ENCODE peak calls at places on chromosomes 3 and 15, in six cellular contexts. J is uterus, L is IMR-90, S is astrocyte, P is transverse colon, G is neural progenitor cell. K is an unnamed sample.

GRCh38 chr15:38176155-38176554 is 76.5 kb upstream of the SPRED1 start:
- DNase-seq in J (no peak), L (peak), S (peak), P (no peak), G (no peak), K (no peak)

GRCh38 chr3:59212128-59212764 is 162.4 kb upstream of the CFAP20DC start:
- DNase-seq in J (no peak), L (peak), S (peak), P (no peak), G (peak), K (peak)

GRCh38 chr3:149816986-149817385 is 4.0 kb downstream of the RNF13 start:
- DNase-seq in J (no peak), L (peak), S (no peak), P (no peak), G (no peak), K (no peak)

GRCh38 chr3:34365766-34366165 is 567.3 kb downstream of the PDCD6IP start:
- DNase-seq in J (no peak), L (no peak), S (no peak), P (no peak), G (no peak), K (no peak)

GRCh38 chr15:79956354-79956939 is 14.5 kb downstream of the BCL2A1 start:
- DNase-seq in J (no peak), L (no peak), S (no peak), P (no peak), G (no peak), K (no peak)

GRCh38 chr3:186067360-186068242 is 41.3 kb downstream of the ETV5 start:
- DNase-seq in J (no peak), L (no peak), S (no peak), P (no peak), G (no peak), K (no peak)

GRCh38 chr15:84819291-84819768 is 2.2 kb downstream of the ALPK3 start:
- DNase-seq in J (no peak), L (no peak), S (no peak), P (no peak), G (peak), K (no peak)

GRCh38 chr3:39473452-39474125 is 6.1 kb downstream of the MOBP start:
- DNase-seq in J (no peak), L (no peak), S (no peak), P (no peak), G (no peak), K (no peak)

GRCh38 chr3:95123104-95123503 is 1060.2 kb downstream of the NSUN3 start:
- DNase-seq in J (no peak), L (no peak), S (no peak), P (no peak), G (no peak), K (no peak)

GRCh38 chr3:170707899-170708298 is 122.0 kb upstream of the SLC7A14 start:
- DNase-seq in J (no peak), L (no peak), S (no peak), P (no peak), G (no peak), K (no peak)

GRCh38 chr3:55467099-55467498 is 20.0 kb downstream of the WNT5A start:
- DNase-seq in J (no peak), L (peak), S (peak), P (no peak), G (no peak), K (no peak)

GRCh38 chr15:98401029-98401428 is 247.3 kb upstream of the IGF1R start:
- DNase-seq in J (peak), L (no peak), S (no peak), P (no peak), G (no peak), K (no peak)

GRCh38 chr3:13772885-13773745 is 106.8 kb downstream of the WNT7A start:
- DNase-seq in J (no peak), L (no peak), S (no peak), P (no peak), G (no peak), K (no peak)

GRCh38 chr15:40498891-40499290 is 28.1 kb downstream of the CHST14 start:
- DNase-seq in J (no peak), L (no peak), S (no peak), P (no peak), G (no peak), K (no peak)

GRCh38 chr3:49471856-49472495 is 1.9 kb downstream of the DAG1 start:
- DNase-seq in J (no peak), L (no peak), S (no peak), P (no peak), G (no peak), K (no peak)

GRCh38 chr15:92611995-92612745 is 43.4 kb downstream of the FAM174B start:
- DNase-seq in J (no peak), L (no peak), S (no peak), P (no peak), G (no peak), K (no peak)

GRCh38 chr3:152302521-152303021 is 33.8 kb downstream of the MBNL1 start:
- DNase-seq in J (peak), L (peak), S (peak), P (peak), G (no peak), K (no peak)

GRCh38 chr15:51536965-51537574 is 85.5 kb downstream of the DMXL2 start:
- DNase-seq in J (no peak), L (peak), S (no peak), P (no peak), G (peak), K (no peak)

GRCh38 chr3:98532709-98533571 is 1.2 kb downstream of the GPR15 start:
- DNase-seq in J (no peak), L (no peak), S (no peak), P (no peak), G (no peak), K (no peak)

GRCh38 chr3:101938262-101938847 is 89.0 kb downstream of the NFKBIZ start:
- DNase-seq in J (no peak), L (no peak), S (no peak), P (no peak), G (no peak), K (no peak)

GRCh38 chr3:65833761-65834505 is 204.8 kb downstream of the MAGI1 start:
- DNase-seq in J (no peak), L (peak), S (peak), P (no peak), G (no peak), K (no peak)

GRCh38 chr3:46931631-46932441 is 44.7 kb downstream of the CCDC12 start:
- DNase-seq in J (no peak), L (peak), S (no peak), P (peak), G (no peak), K (no peak)

GRCh38 chr15:57792729-57793449 is 86.4 kb downstream of the POLR2M start:
- DNase-seq in J (no peak), L (no peak), S (no peak), P (peak), G (peak), K (no peak)

GRCh38 chr15:56568466-56569167 is 103.7 kb upstream of the MNS1 start:
- DNase-seq in J (no peak), L (no peak), S (no peak), P (no peak), G (no peak), K (no peak)

GRCh38 chr3:72818092-72818721 is 30.0 kb downstream of the SHQ1 start:
- DNase-seq in J (no peak), L (peak), S (no peak), P (no peak), G (peak), K (peak)

GRCh38 chr3:47836986-47837385 is 34.0 kb downstream of the DHX30 start:
- DNase-seq in J (no peak), L (no peak), S (no peak), P (no peak), G (no peak), K (no peak)

GRCh38 chr3:150495563-150496168 is 50.6 kb downstream of the SERP1 start:
- DNase-seq in J (no peak), L (peak), S (peak), P (no peak), G (peak), K (no peak)

GRCh38 chr15:45333550-45333949 is 44.8 kb downstream of the GATM start:
- DNase-seq in J (peak), L (peak), S (peak), P (peak), G (no peak), K (no peak)

DNA sequence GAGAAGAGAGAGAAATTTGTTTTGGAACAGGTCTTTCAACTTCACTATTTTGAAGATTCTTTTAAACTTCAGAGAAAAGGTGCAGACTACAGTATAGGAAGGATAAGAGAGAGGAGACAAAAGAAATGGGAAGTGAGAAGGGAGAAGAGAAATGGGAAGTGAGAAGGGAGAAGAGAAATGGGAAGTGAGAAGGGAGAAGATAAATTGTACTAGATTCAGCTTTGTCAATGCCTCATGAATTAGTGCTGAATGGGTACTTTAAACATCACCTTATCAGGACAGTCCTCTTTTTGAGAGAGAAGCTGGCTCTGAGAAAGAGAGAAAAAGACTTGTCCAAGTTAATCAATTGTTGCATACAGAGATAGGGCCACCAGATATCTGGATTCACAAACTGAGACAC is 963 bp downstream of the P3H2 start:
- DNase-seq in J (no peak), L (no peak), S (no peak), P (no peak), G (no peak), K (no peak)
- H3K4me3 ChIP-seq in J (peak), L (peak), S (peak), P (peak), G (peak), K (peak)

GRCh38 chr3:110614181-110614580 is 457.4 kb upstream of the NECTIN3 start:
- DNase-seq in J (no peak), L (no peak), S (no peak), P (no peak), G (no peak), K (no peak)
- H3K4me3 ChIP-seq in J (no peak), L (no peak), S (no peak), P (no peak), G (no peak), K (no peak)

DNA sequence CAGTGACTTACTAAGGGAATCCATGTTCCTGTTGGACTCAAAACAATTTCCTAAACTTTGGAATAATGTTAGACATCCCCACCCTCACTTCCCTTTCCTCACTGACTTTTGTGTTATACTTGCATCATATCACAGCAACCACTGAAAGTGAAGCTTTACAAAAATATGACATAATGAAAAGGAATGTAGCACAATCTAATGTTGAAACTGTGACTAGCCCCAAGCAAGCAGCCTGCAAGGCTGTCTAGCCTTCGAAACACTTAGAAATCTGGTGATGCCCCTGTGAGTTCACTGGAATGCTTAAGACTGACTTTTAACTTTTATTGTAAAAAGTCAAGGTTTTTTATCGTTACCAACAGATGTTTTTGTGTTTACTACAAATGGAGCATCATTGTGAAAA is 203.7 kb upstream of the ZNF385D start:
- DNase-seq in J (no peak), L (peak), S (peak), P (no peak), G (no peak), K (no peak)
- H3K4me3 ChIP-seq in J (no peak), L (no peak), S (no peak), P (no peak), G (no peak), K (no peak)

DNA sequence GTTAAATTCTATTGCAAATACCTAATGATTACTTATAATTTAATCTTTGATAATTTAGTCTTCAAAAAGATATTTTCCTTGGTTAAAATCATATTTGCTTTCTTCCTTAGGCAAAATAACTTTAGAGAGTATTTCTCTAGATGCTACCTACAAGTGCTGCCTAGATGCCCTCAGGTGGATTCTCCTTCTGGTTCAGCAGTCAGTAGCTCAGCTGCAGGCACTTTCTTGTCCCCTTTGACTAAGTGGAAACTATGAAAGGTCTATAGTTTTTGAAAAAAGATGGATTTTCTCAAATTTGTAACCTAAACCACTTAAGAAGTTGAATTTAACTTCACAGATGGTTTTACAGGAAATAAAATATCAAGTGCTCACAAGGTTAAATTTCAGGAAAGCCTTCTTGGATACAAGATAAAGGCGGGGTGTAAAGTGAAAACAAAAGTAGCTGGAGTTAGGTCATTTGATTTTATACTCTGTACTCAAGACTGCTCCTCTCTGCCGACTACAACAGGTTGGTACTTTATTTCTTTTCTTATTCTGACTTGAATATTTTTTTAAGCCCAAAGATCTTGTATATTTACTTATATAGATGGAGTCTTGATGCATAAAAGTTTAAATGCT is at the start of gene ACKR4:
- DNase-seq in J (no peak), L (no peak), S (no peak), P (no peak), G (no peak), K (no peak)
- H3K4me3 ChIP-seq in J (peak), L (no peak), S (no peak), P (peak), G (no peak), K (no peak)